ENCODE peak calls at places on chromosomes 16 and 17, in five cellular contexts. K is A549, T is HCT116, M is astrocyte, X is IMR-90. U is an unnamed sample.

GRCh38 chr17:8959312-8959918 is 6.1 kb downstream of the PIK3R5 start:
- DNase-seq in K (no peak), T (no peak), M (no peak), X (no peak), U (no peak)

GRCh38 chr16:68233835-68234187 is 2.1 kb downstream of the ESRP2 start:
- DNase-seq in K (no peak), T (no peak), M (no peak), X (no peak), U (peak)

GRCh38 chr17:40810505-40810904 is 10.7 kb upstream of the KRT28 start:
- DNase-seq in K (peak), T (no peak), M (peak), X (peak), U (no peak)

GRCh38 chr16:72530434-72530833 is 358.5 kb upstream of the PMFBP1 start:
- DNase-seq in K (no peak), T (peak), M (peak), X (peak), U (no peak)

GRCh38 chr16:71709231-71709781 is 15.2 kb downstream of the PHLPP2 start:
- DNase-seq in K (no peak), T (no peak), M (peak), X (peak), U (no peak)

GRCh38 chr16:23833960-23834685 is 1.7 kb upstream of the PRKCB start:
- DNase-seq in K (no peak), T (no peak), M (no peak), X (no peak), U (peak)

GRCh38 chr17:145671-146541 is 8.5 kb downstream of the SCGB1C2 start:
- DNase-seq in K (no peak), T (no peak), M (no peak), X (no peak), U (no peak)

GRCh38 chr17:45973943-45974859 is 24.8 kb upstream of the STH start:
- DNase-seq in K (no peak), T (no peak), M (no peak), X (no peak), U (no peak)

GRCh38 chr16:15770107-15770506 is 86.7 kb downstream of the MYH11 start:
- DNase-seq in K (no peak), T (no peak), M (peak), X (no peak), U (no peak)

GRCh38 chr17:46266656-46267544 is 28.0 kb upstream of the LRRC37A start:
- DNase-seq in K (peak), T (peak), M (peak), X (peak), U (peak)

GRCh38 chr16:4306439-4307214 is 9.2 kb upstream of the GLIS2 start:
- DNase-seq in K (no peak), T (no peak), M (no peak), X (no peak), U (peak)
- H3K4me2 ChIP-seq in K (peak), T (peak), M (peak), X (peak), U (peak)

GRCh38 chr17:4497101-4497824 is 1.4 kb upstream of the SPNS2 start:
- DNase-seq in K (peak), T (no peak), M (peak), X (peak), U (no peak)

GRCh38 chr17:4500188-4500565 is 1.5 kb downstream of the SPNS2 start:
- DNase-seq in K (peak), T (no peak), M (no peak), X (no peak), U (no peak)

GRCh38 chr17:4499431-4500187 is 928 bp downstream of the SPNS2 start:
- DNase-seq in K (peak), T (no peak), M (no peak), X (no peak), U (peak)

GRCh38 chr17:4501295-4501949 is 2.7 kb downstream of the SPNS2 start:
- DNase-seq in K (no peak), T (no peak), M (no peak), X (no peak), U (no peak)

GRCh38 chr17:4498461-4499397 is at the start of gene SPNS2:
- DNase-seq in K (peak), T (no peak), M (no peak), X (peak), U (peak)
- H3K4me2 ChIP-seq in K (peak), T (peak), M (peak), X (no peak), U (peak)

DNA sequence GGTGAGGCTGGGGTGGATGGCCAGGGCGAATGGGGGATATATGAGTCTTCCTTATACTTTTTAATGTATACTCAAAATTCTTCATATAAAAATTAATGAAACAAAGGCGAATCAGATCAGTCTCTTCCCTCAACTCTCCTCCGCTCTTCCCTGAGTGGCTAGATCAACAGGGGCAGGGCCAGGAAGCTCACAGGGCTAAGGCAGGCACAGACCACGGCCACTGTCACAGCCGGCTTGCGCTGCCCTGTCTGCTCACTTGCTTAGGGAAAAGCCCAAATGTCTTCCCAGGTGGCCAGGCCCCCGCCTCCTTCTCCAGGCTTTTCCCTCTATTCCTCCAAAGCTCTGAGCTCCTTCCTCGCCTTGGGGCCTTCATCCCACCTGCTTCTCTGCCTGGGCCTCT is 6.0 kb downstream of the GRIN2C start:
- DNase-seq in K (no peak), T (no peak), M (no peak), X (no peak), U (no peak)
- H3K4me2 ChIP-seq in K (no peak), T (no peak), M (no peak), X (no peak), U (peak)

DNA sequence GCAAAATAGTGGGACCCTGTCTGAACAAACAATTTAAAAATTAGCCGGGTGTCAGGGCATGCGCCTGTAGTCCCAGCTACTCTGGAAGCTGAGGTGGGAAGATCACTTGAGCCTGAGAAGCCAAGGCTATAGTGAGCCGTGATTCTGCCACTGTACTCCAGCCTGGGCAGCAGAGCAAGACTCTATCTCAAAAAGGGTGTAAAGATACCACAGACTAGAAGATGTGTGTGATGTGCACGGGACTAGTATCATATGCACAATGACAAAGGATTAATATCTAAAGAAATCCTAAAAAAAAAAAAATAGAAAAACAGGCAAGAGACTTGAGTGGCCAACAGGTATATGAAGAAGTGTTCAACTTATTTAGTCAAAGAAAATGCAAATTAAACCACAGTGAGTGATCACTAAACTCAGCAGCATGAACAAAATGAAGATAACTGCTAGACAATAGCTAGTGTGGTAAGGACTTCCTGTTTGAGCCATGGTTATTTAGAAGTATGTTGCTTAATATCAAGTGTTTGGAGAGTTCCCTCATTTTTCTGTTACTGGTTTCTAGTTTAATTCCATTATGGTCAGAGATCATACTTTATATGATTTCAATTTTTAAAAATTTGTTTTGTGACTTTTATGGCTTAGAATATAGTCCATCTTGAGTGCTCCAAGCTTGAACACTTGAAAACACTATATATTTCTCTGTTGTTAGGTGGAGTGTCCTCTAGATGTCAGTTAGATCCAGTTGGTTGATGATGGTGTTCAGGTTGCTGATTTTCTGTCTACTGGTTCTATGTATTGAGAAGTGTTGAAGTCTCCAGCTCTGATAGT is 14.7 kb upstream of the SLX4 start:
- DNase-seq in K (no peak), T (no peak), M (peak), X (no peak), U (no peak)
- H3K4me2 ChIP-seq in K (no peak), T (no peak), M (no peak), X (no peak), U (peak)

GRCh38 chr16:49838639-49839461 is 17.1 kb downstream of the ZNF423 start:
- DNase-seq in K (no peak), T (no peak), M (no peak), X (no peak), U (no peak)
- H3K4me2 ChIP-seq in K (no peak), T (no peak), M (peak), X (no peak), U (no peak)

GRCh38 chr17:2867441-2868424 is 71.5 kb downstream of the RAP1GAP2 start:
- DNase-seq in K (no peak), T (no peak), M (peak), X (peak), U (no peak)
- H3K4me2 ChIP-seq in K (peak), T (peak), M (peak), X (no peak), U (no peak)

GRCh38 chr16:11099672-11100195 is 155.4 kb downstream of the CLEC16A start:
- DNase-seq in K (no peak), T (no peak), M (no peak), X (no peak), U (no peak)
- H3K4me2 ChIP-seq in K (no peak), T (peak), M (peak), X (no peak), U (no peak)

GRCh38 chr16:2981899-2982250 is 1.6 kb upstream of the PKMYT1 start:
- DNase-seq in K (no peak), T (no peak), M (no peak), X (no peak), U (no peak)
- H3K4me2 ChIP-seq in K (no peak), T (peak), M (no peak), X (no peak), U (peak)

GRCh38 chr16:78815713-78816112 is 716.3 kb downstream of the WWOX start:
- DNase-seq in K (no peak), T (no peak), M (no peak), X (no peak), U (no peak)
- H3K4me2 ChIP-seq in K (no peak), T (no peak), M (no peak), X (no peak), U (no peak)

GRCh38 chr16:17277981-17278381 is 192.8 kb downstream of the XYLT1 start:
- DNase-seq in K (peak), T (peak), M (no peak), X (peak), U (no peak)
- H3K4me2 ChIP-seq in K (peak), T (no peak), M (no peak), X (no peak), U (no peak)

U was measured in DND-41.